ENCODE peak calls at places on chromosomes 16 and 17, in seven cellular contexts. R, O, Q, K, S, C and E are unnamed samples.
A peak's percentile ranks its signal among the peaks of the same experiment; 100 is the strongest.

GRCh38 chr17:58200024-58200633 is 7.6 kb downstream of the EPX start:
- DNase-seq in R (peak; percentile 35), O (peak; percentile 70), Q (peak; percentile 75), K (peak; percentile 77), S (peak; percentile 53), C (no peak), E (peak; percentile 68)

GRCh38 chr16:54503011-54503410 is 216.4 kb upstream of the IRX3 start:
- DNase-seq in R (no peak), O (peak; percentile 48), Q (no peak), K (peak; percentile 30), S (peak; percentile 22), C (no peak), E (no peak)

GRCh38 chr17:35913611-35914010 is 17.0 kb downstream of the RDM1 start:
- DNase-seq in R (no peak), O (no peak), Q (no peak), K (no peak), S (no peak), C (no peak), E (no peak)

GRCh38 chr17:63685021-63685420 is 14.9 kb downstream of the LIMD2 start:
- DNase-seq in R (no peak), O (no peak), Q (no peak), K (no peak), S (no peak), C (no peak), E (peak; percentile 55)

GRCh38 chr17:31571124-31571892 is 179.8 kb downstream of the RAB11FIP4 start:
- DNase-seq in R (peak; percentile 95), O (peak; percentile 29), Q (no peak), K (no peak), S (peak; percentile 93), C (peak; percentile 79), E (peak; percentile 97)

GRCh38 chr16:87093804-87094203 is 223.4 kb downstream of the C16orf95 start:
- DNase-seq in R (no peak), O (no peak), Q (no peak), K (no peak), S (no peak), C (no peak), E (no peak)

GRCh38 chr17:199806-200603 is 18.6 kb upstream of the DOC2B start:
- DNase-seq in R (no peak), O (peak; percentile 54), Q (no peak), K (no peak), S (peak; percentile 7), C (no peak), E (peak; percentile 55)

GRCh38 chr17:45953561-45953960 is 45.5 kb upstream of the STH start:
- DNase-seq in R (no peak), O (no peak), Q (no peak), K (no peak), S (no peak), C (no peak), E (no peak)

GRCh38 chr16:351804-352520 is 561 bp downstream of the AXIN1 start:
- DNase-seq in R (no peak), O (no peak), Q (peak; percentile 60), K (no peak), S (no peak), C (no peak), E (peak; percentile 16)

GRCh38 chr17:46851029-46851741 is at the start of gene WNT9B:
- DNase-seq in R (no peak), O (no peak), Q (no peak), K (peak; percentile 51), S (no peak), C (no peak), E (peak; percentile 54)

GRCh38 chr16:30761427-30761927 is 385 bp downstream of the CFAP119 start:
- DNase-seq in R (peak; percentile 41), O (peak; percentile 37), Q (peak; percentile 74), K (no peak), S (no peak), C (no peak), E (peak; percentile 35)

GRCh38 chr17:19538095-19539039 is 4.7 kb downstream of the SLC47A1 start:
- DNase-seq in R (peak; percentile 26), O (peak; percentile 85), Q (no peak), K (peak; percentile 64), S (no peak), C (no peak), E (peak; percentile 96)

GRCh38 chr17:58412910-58413630 is 4.3 kb downstream of the RNF43 start:
- DNase-seq in R (peak; percentile 33), O (no peak), Q (no peak), K (no peak), S (no peak), C (no peak), E (no peak)

GRCh38 chr17:42519546-42520444 is 16.2 kb upstream of the NAGLU start:
- DNase-seq in R (peak; percentile 98), O (peak; percentile 80), Q (no peak), K (no peak), S (peak; percentile 99), C (peak; percentile 99), E (peak; percentile 92)

GRCh38 chr17:27824745-27825144 is 24.4 kb upstream of the NOS2 start:
- DNase-seq in R (no peak), O (no peak), Q (no peak), K (no peak), S (no peak), C (no peak), E (no peak)

GRCh38 chr17:4560837-4561241 is 462 bp upstream of the GGT6 start:
- DNase-seq in R (no peak), O (no peak), Q (no peak), K (no peak), S (peak; percentile 72), C (no peak), E (no peak)
- TF ChIP-seq CTCF in R (peak; percentile 15), O (no peak), Q (no peak), K (no peak), S (peak; percentile 41), C (no peak), E (no peak)

DNA sequence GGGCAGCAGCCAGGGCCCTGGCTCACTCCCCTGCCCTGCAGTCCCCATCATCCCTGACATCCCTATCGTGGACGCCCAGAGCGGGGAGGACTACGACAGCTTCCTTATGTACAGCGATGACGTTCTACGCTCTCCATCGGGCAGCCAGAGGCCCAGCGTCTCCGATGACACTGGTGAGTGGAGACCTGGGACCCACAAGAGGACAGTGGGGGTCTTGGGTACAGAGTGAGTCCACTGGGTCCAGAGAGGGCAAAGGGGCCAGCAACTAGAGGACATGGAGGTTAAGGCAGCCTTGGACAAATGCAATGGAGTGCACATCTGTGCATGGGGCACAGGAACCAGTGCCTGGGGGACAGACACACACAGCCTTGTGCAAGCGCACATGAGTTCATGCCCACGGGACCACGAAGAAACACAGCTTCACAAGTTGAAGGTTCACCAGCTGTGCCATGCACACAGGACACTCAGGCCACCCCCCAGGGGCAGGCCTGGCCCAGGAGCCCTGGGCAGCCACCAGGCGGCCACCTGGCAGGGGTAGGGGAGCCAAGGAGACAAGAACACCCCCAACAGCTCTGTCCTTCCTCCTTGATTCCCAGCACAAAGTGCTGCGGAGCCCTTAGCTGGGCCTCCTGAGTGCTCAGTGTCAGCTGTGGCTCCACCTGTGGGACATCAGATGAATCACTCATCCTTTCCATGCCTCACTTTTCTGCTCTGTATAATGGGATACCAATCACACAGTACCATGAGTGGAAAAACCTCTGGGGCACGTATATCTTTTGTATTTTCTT is 12.4 kb downstream of the GALK1 start:
- DNase-seq in R (no peak), O (no peak), Q (peak; percentile 73), K (no peak), S (no peak), C (no peak), E (no peak)
- TF ChIP-seq CTCF in R (no peak), O (no peak), Q (peak; percentile 37), K (no peak), S (no peak), C (no peak), E (no peak)

GRCh38 chr17:7982666-7983065 is 19.7 kb upstream of the GUCY2D start:
- DNase-seq in R (peak; percentile 41), O (peak; percentile 48), Q (no peak), K (no peak), S (peak; percentile 49), C (no peak), E (no peak)
- TF ChIP-seq CTCF in R (peak; percentile 24), O (peak; percentile 11), Q (peak; percentile 34), K (no peak), S (peak; percentile 38), C (peak; percentile 3), E (no peak)

GRCh38 chr16:82439678-82440293 is 187.0 kb upstream of the CDH13 start:
- DNase-seq in R (peak; percentile 6), O (no peak), Q (peak; percentile 12), K (peak; percentile 27), S (peak; percentile 14), C (no peak), E (no peak)
- TF ChIP-seq CTCF in R (peak; percentile 75), O (no peak), Q (peak; percentile 31), K (peak; percentile 58), S (peak; percentile 54), C (peak; percentile 60), E (no peak)

GRCh38 chr17:9346296-9346926 is 229.2 kb downstream of the STX8 start:
- DNase-seq in R (peak; percentile 72), O (no peak), Q (no peak), K (no peak), S (peak; percentile 29), C (no peak), E (no peak)

GRCh38 chr17:9336817-9337216 is 238.8 kb downstream of the STX8 start:
- DNase-seq in R (no peak), O (no peak), Q (no peak), K (no peak), S (no peak), C (no peak), E (no peak)

GRCh38 chr17:9339958-9340357 is 235.7 kb downstream of the STX8 start:
- DNase-seq in R (no peak), O (no peak), Q (no peak), K (no peak), S (no peak), C (no peak), E (no peak)

GRCh38 chr17:9343513-9343912 is 232.1 kb downstream of the STX8 start:
- DNase-seq in R (peak; percentile 60), O (no peak), Q (no peak), K (peak; percentile 71), S (peak; percentile 33), C (no peak), E (no peak)

DNA sequence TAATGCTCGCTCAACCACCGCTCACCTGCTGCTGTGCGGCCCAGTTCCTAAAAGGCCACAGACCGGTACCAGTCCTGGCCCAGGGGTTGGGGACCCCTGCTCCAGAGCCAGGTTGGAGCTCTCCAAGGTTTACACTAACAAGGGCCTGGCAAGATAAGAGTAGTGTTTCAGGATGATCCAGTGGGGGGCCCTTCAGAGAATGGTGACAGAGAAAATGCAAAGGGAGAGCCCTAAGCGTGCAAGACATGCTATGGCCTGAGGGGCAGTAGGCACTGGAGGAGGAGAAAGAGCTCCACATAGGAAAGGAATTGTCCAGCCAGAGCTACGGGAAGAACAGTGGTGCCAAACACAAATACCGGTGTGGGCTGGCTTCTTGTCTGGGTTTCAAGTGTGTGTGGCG is 233.4 kb downstream of the STX8 start:
- DNase-seq in R (no peak), O (no peak), Q (no peak), K (no peak), S (no peak), C (no peak), E (no peak)
- TF ChIP-seq CTCF in R (no peak), O (no peak), Q (no peak), K (no peak), S (no peak), C (no peak), E (no peak)